ENCODE peak calls at places on chromosomes 2 and 18, in six cellular contexts. J is adrenal gland, K is colonic mucosa, L is dorsolateral prefrontal cortex, D is GM06990, A is endodermal cell. W is an unnamed sample. For H3K27me3, the result is how much of the 10 kb centered on the place peaks cover.

GRCh38 chr18:38706373-38706772 is 1140.8 kb upstream of the CELF4 start:
- DNase-seq in J (no peak), K (no peak), L (no peak), D (no peak), A (no peak), W (no peak)

GRCh38 chr2:1673160-1673944 is 71.0 kb downstream of the PXDN start:
- DNase-seq in J (no peak), K (no peak), L (peak), D (no peak), A (peak), W (no peak)

GRCh38 chr2:172698041-172698863 is 37.4 kb upstream of the RAPGEF4 start:
- DNase-seq in J (no peak), K (no peak), L (no peak), D (no peak), A (no peak), W (no peak)

GRCh38 chr18:14925281-14925709 is 177.3 kb downstream of the ANKRD30B start:
- DNase-seq in J (no peak), K (no peak), L (no peak), D (no peak), A (no peak), W (no peak)

GRCh38 chr2:239264838-239265651 is 135.8 kb downstream of the HDAC4 start:
- DNase-seq in J (peak), K (peak), L (peak), D (peak), A (no peak), W (peak)

GRCh38 chr2:200451506-200451905 is 58.4 kb downstream of the KCTD18 start:
- DNase-seq in J (no peak), K (no peak), L (no peak), D (peak), A (no peak), W (no peak)

GRCh38 chr2:149329068-149329467 is 1.3 kb upstream of the LYPD6 start:
- DNase-seq in J (no peak), K (peak), L (no peak), D (no peak), A (peak), W (no peak)

GRCh38 chr2:16650287-16651249 is 15.1 kb downstream of the CYRIA start:
- DNase-seq in J (peak), K (no peak), L (no peak), D (no peak), A (no peak), W (no peak)

GRCh38 chr2:8412586-8412985 is 269.3 kb upstream of the ID2 start:
- DNase-seq in J (peak), K (no peak), L (no peak), D (no peak), A (no peak), W (no peak)

DNA sequence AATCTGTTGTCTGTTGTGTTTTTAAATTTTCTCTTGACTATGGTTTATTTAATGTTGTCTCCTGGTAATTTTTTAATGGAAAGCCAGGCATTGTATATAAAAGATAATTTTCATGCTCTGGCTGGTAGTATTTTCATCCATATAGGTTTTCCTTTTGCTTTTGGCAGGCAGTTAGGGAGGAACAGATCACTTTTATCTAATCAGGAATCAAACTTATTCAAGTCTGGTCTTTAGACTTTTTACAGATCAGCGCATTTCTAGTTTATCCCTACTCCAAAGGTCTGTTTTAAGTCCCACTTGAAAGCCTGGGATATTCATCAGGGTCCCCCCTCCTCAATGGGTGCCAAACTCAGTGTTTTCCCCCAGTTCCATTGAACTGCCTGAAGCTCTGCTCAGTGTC is 17.2 kb downstream of the PLB1 start:
- DNase-seq in J (no peak), K (no peak), L (no peak), D (no peak), A (no peak), W (no peak)
- H3K27me3 ChIP-seq in J (under half), K (under half), L (under half), D (under half), A (under half), W (under half)

GRCh38 chr2:44953686-44953976 is 12.1 kb downstream of the SIX3 start:
- DNase-seq in J (no peak), K (no peak), L (no peak), D (no peak), A (peak), W (no peak)

GRCh38 chr2:44952806-44953685 is 11.5 kb downstream of the SIX3 start:
- DNase-seq in J (no peak), K (no peak), L (no peak), D (no peak), A (peak), W (no peak)

GRCh38 chr2:44954902-44955592 is 13.5 kb downstream of the SIX3 start:
- DNase-seq in J (no peak), K (no peak), L (no peak), D (no peak), A (no peak), W (no peak)

GRCh38 chr2:44955593-44956449 is 14.3 kb downstream of the SIX3 start:
- DNase-seq in J (peak), K (peak), L (peak), D (peak), A (peak), W (peak)

DNA sequence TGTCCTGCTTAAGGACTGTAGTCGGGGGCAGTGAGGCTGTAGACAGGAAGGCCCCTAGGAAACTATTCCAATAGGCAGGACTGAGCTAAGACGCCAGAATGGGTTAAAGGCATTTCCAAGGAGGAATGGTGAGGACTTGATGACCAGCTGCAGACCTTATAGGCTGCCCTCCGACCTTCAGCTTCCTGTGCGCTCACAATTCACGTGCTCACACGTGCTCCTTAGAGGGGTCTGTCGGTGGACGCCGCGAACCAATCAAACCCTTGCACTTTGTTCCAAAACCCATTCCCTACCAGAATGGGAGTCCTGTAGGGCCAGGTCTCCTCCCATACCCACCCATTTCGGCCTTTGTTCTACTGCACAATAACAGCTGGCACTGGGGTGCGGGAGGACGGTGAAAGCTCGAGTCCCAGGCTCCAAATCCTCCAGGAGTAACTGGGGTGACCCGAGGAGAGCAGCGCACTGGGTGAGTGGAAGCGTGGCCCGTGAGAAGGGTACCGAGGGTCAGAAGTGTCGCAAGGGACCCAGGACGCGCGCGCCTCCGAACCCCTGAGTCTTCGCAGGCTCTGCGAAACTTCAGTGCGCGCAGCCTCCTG is 12.9 kb downstream of the SIX3 start:
- DNase-seq in J (no peak), K (no peak), L (no peak), D (no peak), A (peak), W (no peak)
- H3K27me3 ChIP-seq in J (half or more), K (under half), L (half or more), D (under half), A (half or more), W (under half)

DNA sequence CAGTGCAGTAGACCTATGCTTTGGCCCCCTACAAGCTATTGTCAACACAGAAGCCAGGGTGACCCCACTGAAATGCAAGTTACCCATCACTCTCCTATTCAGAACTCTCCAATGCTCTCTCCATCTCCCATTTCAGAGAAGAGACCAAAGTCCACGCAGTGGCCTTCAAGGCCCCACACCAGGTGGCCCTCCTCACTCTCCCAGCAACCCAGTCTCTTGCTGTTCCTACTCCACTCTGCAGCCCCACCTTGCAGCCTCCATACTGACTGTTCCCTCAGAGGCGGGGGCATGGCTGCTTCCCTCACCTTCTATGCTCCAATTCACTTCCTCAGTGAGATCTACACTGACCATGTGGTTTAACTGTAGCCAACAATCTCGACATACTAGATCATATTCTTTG is 313.3 kb downstream of the CELF4 start:
- DNase-seq in J (no peak), K (no peak), L (no peak), D (no peak), A (no peak), W (no peak)
- H3K27me3 ChIP-seq in J (under half), K (under half), L (under half), D (under half), A (under half), W (under half)

GRCh38 chr2:237497820-237498128 is 10.7 kb downstream of the MLPH start:
- DNase-seq in J (no peak), K (no peak), L (no peak), D (no peak), A (no peak), W (no peak)

GRCh38 chr2:237496428-237496827 is 9.4 kb downstream of the MLPH start:
- DNase-seq in J (no peak), K (no peak), L (no peak), D (no peak), A (no peak), W (no peak)

GRCh38 chr2:237500681-237501424 is 13.8 kb downstream of the MLPH start:
- DNase-seq in J (no peak), K (no peak), L (no peak), D (no peak), A (no peak), W (no peak)

GRCh38 chr2:237497009-237497819 is 10.2 kb downstream of the MLPH start:
- DNase-seq in J (no peak), K (no peak), L (no peak), D (no peak), A (peak), W (no peak)

DNA sequence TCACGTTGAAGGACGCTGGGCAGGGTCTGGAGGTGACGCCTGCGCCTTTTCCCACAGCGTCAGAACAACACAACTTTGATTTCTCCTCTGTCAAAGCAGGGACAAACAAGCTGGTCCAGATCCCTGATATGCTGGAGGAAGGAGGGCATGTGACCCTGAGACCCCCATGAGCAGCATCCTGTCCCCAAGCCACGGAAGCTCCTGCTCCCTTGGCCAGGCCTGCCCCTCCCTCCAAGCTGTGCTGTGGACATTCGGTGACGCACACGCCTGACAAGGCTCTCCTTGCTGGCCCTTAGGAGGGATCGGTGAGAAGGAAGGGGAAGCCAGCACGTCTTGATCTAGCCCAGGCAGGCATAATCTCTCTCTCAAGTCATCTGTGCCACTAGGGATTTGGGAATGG is 11.3 kb downstream of the MLPH start:
- DNase-seq in J (no peak), K (no peak), L (no peak), D (no peak), A (no peak), W (no peak)
- H3K27me3 ChIP-seq in J (under half), K (under half), L (under half), D (under half), A (under half), W (under half)

DNA sequence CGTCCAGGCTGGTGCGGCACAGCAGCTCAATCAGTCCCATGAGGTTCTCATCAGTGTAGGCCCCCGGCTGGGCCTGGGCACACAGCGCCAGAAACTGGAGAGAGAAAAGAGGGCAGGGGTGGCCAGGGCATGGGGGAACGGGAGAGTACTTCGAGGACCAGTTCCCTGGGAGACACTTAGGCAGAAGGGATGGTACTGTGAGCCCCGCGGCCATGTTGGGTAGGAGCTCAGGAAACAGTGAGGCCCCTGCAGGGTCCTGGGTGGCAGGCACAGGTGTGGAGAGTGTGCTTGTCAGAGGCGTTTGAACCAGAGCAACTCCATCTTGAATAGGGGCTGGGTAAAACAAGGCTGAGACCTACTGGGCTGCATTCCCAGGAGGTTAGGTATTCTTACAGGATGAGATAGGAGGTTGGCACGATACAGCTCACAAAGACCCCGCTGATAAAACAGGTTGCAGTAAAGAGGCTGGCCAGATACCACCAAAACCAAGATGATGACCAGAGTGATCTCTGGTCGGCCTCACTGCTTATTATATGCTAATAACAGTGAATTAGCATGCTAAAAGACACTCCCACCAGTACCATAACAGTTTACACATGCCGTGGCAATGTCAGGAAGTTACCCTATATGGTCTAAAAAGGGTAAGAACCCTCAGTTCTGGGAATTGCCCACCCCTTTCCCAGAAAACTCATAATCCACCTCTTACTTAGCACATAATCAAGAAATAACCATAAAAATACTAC is 51.9 kb upstream of the SEMA4C start:
- DNase-seq in J (no peak), K (no peak), L (no peak), D (no peak), A (no peak), W (no peak)
- H3K27me3 ChIP-seq in J (under half), K (under half), L (under half), D (under half), A (under half), W (under half)

DNA sequence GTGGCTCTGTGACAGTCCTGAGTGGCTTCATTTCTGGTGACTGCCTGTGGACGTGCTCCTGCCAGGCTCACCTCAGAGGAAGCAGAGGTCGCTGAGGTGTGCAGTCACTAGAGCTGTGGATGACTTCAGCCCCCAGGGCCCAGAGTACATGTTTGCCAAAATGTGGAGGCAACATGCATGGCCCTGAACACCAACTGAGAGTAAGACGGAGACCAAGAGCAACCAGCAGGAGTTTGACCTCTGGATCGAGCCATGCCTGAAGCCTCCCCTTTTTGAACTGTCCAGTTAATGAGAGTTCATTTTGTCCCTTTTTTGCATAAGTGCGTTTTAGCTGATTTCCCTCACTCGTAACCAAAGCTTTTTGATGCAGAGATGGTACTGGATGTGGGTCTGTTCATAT is 184.9 kb downstream of the RTP5 start:
- DNase-seq in J (no peak), K (no peak), L (no peak), D (no peak), A (no peak), W (no peak)
- H3K27me3 ChIP-seq in J (under half), K (under half), L (under half), D (under half), A (under half), W (under half)

GRCh38 chr2:130842770-130843169 is 6.1 kb downstream of the ARHGEF4 start:
- DNase-seq in J (no peak), K (no peak), L (no peak), D (no peak), A (peak), W (no peak)

GRCh38 chr2:130837811-130838565 is 1.3 kb downstream of the ARHGEF4 start:
- DNase-seq in J (no peak), K (no peak), L (no peak), D (no peak), A (no peak), W (no peak)

GRCh38 chr2:130839011-130839780 is 2.5 kb downstream of the ARHGEF4 start:
- DNase-seq in J (no peak), K (no peak), L (no peak), D (no peak), A (no peak), W (no peak)

GRCh38 chr2:130841741-130842365 is 5.1 kb downstream of the ARHGEF4 start:
- DNase-seq in J (no peak), K (no peak), L (no peak), D (no peak), A (no peak), W (no peak)

GRCh38 chr2:130840506-130840905 is 3.8 kb downstream of the ARHGEF4 start:
- DNase-seq in J (no peak), K (no peak), L (no peak), D (no peak), A (no peak), W (no peak)
- H3K27me3 ChIP-seq in J (under half), K (under half), L (under half), D (under half), A (under half), W (under half)